ENCODE peak calls at places on chromosomes 4 and X, in eight cellular contexts. Y is heart left ventricle; U is T-helper 22 cell; S is activated T-cell treated with anti-CD3 and anti-CD28 coated beads, Interleukin-2, amount 50 U/mL, for 72 hours; H is MCF 10A; D is activated CD4-positive, alpha-beta T cell treated with anti-CD3 and anti-CD28 coated beads for 24 hours; V is omental fat pad; J is skeletal muscle cell. X is an unnamed sample.

GRCh38 chr4:122458625-122459024 is 2.1 kb upstream of the IL2 start:
- DNase-seq in Y (no peak), U (peak), S (peak), H (peak), D (peak), V (no peak), J (no peak), X (no peak)

GRCh38 chr4:139367421-139368090 is 65.3 kb upstream of the NDUFC1 start:
- DNase-seq in Y (no peak), U (no peak), S (no peak), H (peak), D (no peak), V (no peak), J (peak), X (no peak)

GRCh38 chrX:21735038-21735752 is 22.7 kb downstream of the SMPX start:
- DNase-seq in Y (no peak), U (no peak), S (no peak), H (no peak), D (no peak), V (no peak), J (no peak), X (no peak)

GRCh38 chr4:37590016-37590415 is 96.2 kb downstream of the RELL1 start:
- DNase-seq in Y (no peak), U (no peak), S (no peak), H (no peak), D (no peak), V (no peak), J (no peak), X (no peak)

GRCh38 chrX:128975716-128976115 is 547.6 kb downstream of the SMARCA1 start:
- DNase-seq in Y (no peak), U (no peak), S (peak), H (peak), D (peak), V (no peak), J (no peak), X (no peak)

GRCh38 chr4:173490817-173491518 is 39.1 kb downstream of the HAND2 start:
- DNase-seq in Y (no peak), U (no peak), S (no peak), H (peak), D (no peak), V (no peak), J (peak), X (no peak)

GRCh38 chr4:180665994-180666818 is 1577.0 kb upstream of the TENM3 start:
- DNase-seq in Y (no peak), U (no peak), S (peak), H (peak), D (no peak), V (no peak), J (no peak), X (no peak)

GRCh38 chrX:107880054-107880610 is 54.5 kb downstream of the MID2 start:
- DNase-seq in Y (no peak), U (no peak), S (no peak), H (peak), D (no peak), V (no peak), J (no peak), X (no peak)

GRCh38 chr4:18859468-18859867 is 837.9 kb upstream of the LCORL start:
- DNase-seq in Y (no peak), U (no peak), S (no peak), H (no peak), D (no peak), V (no peak), J (no peak), X (no peak)

GRCh38 chr4:18508801-18509200 is 487.2 kb upstream of the LCORL start:
- DNase-seq in Y (no peak), U (no peak), S (no peak), H (no peak), D (no peak), V (no peak), J (no peak), X (no peak)

GRCh38 chr4:23041501-23041900 is 348.8 kb downstream of the GBA3 start:
- DNase-seq in Y (no peak), U (no peak), S (no peak), H (no peak), D (no peak), V (no peak), J (no peak), X (no peak)

GRCh38 chrX:15751160-15751819 is 13.2 kb downstream of the CA5B start:
- DNase-seq in Y (no peak), U (peak), S (peak), H (no peak), D (no peak), V (no peak), J (no peak), X (no peak)

GRCh38 chr4:48954314-48954713 is 31.8 kb upstream of the CWH43 start:
- DNase-seq in Y (no peak), U (no peak), S (no peak), H (no peak), D (no peak), V (no peak), J (no peak), X (no peak)

GRCh38 chr4:54543088-54543795 is 114.5 kb upstream of the KIT start:
- DNase-seq in Y (no peak), U (no peak), S (no peak), H (no peak), D (no peak), V (no peak), J (peak), X (no peak)

GRCh38 chrX:21479695-21480280 is 105.6 kb downstream of the CNKSR2 start:
- DNase-seq in Y (no peak), U (no peak), S (no peak), H (peak), D (no peak), V (no peak), J (no peak), X (no peak)

GRCh38 chr4:165481458-165481857 is 102.7 kb downstream of the CPE start:
- DNase-seq in Y (no peak), U (no peak), S (no peak), H (no peak), D (no peak), V (no peak), J (no peak), X (no peak)

GRCh38 chrX:154482786-154483185 is 3.6 kb downstream of the UBL4A start:
- DNase-seq in Y (no peak), U (no peak), S (no peak), H (no peak), D (no peak), V (no peak), J (no peak), X (no peak)

GRCh38 chr4:153126137-153126536 is 78.1 kb upstream of the TRIM2 start:
- DNase-seq in Y (no peak), U (no peak), S (no peak), H (peak), D (no peak), V (no peak), J (no peak), X (no peak)

GRCh38 chr4:68831642-68832041 is 15.8 kb downstream of the UGT2B10 start:
- DNase-seq in Y (no peak), U (no peak), S (no peak), H (no peak), D (no peak), V (no peak), J (no peak), X (no peak)

GRCh38 chrX:46912673-46913491 is 661 bp downstream of the JADE3 start:
- DNase-seq in Y (peak), U (no peak), S (peak), H (peak), D (no peak), V (no peak), J (no peak), X (peak)

GRCh38 chrX:698246-698645 is 67.7 kb downstream of the SHOX start:
- DNase-seq in Y (no peak), U (no peak), S (no peak), H (no peak), D (no peak), V (no peak), J (no peak), X (no peak)